ENCODE peak calls at places on chromosomes 2 and 18, in four cellular contexts. P is upper lobe of right lung, L is tibial artery, Q is cardiac muscle cell. S is an unnamed sample.
A peak's percentile ranks its signal among the peaks of the same experiment; 100 is the strongest.

GRCh38 chr2:216302981-216303676 is 69.2 kb downstream of the MARCHF4 start:
- DNase-seq in P (no peak), L (no peak), Q (peak; percentile 56), S (no peak)

GRCh38 chr2:221958224-221958623 is 340.6 kb downstream of the PAX3 start:
- DNase-seq in P (no peak), L (no peak), Q (peak; percentile 17), S (no peak)

GRCh38 chr2:220279840-220280239 is 652.4 kb downstream of the SLC4A3 start:
- DNase-seq in P (no peak), L (no peak), Q (no peak), S (no peak)

GRCh38 chr18:35343488-35343935 is 708 bp downstream of the ZNF24 start:
- DNase-seq in P (no peak), L (no peak), Q (no peak), S (no peak)

GRCh38 chr2:105369009-105369408 is 29.8 kb downstream of the FHL2 start:
- DNase-seq in P (no peak), L (no peak), Q (no peak), S (no peak)

GRCh38 chr18:75088021-75088506 is 120.9 kb downstream of the PTGR3 start:
- DNase-seq in P (no peak), L (no peak), Q (no peak), S (no peak)

GRCh38 chr2:135607561-135607960 is 76.3 kb downstream of the R3HDM1 start:
- DNase-seq in P (no peak), L (no peak), Q (no peak), S (no peak)

GRCh38 chr2:109143214-109144187 is 14.5 kb downstream of the SH3RF3 start:
- DNase-seq in P (no peak), L (no peak), Q (no peak), S (no peak)

GRCh38 chr2:105737980-105738657 is 6.6 kb upstream of the NCK2 start:
- DNase-seq in P (no peak), L (no peak), Q (no peak), S (no peak)

GRCh38 chr2:201150454-201151020 is 32.4 kb upstream of the CASP10 start:
- DNase-seq in P (no peak), L (no peak), Q (no peak), S (no peak)

GRCh38 chr2:55482186-55482945 is 37.2 kb upstream of the CFAP36 start:
- DNase-seq in P (no peak), L (no peak), Q (no peak), S (peak; percentile 59)

GRCh38 chr18:72700961-72701710 is 157.0 kb upstream of the CBLN2 start:
- DNase-seq in P (no peak), L (no peak), Q (peak; percentile 44), S (no peak)

GRCh38 chr2:69221960-69222751 is 164.9 kb downstream of the GFPT1 start:
- DNase-seq in P (no peak), L (no peak), Q (no peak), S (no peak)

GRCh38 chr2:106272202-106272807 is 78.2 kb upstream of the UXS1 start:
- DNase-seq in P (no peak), L (no peak), Q (no peak), S (no peak)

GRCh38 chr18:64474751-64475150 is 325.9 kb upstream of the LINC00305 start:
- DNase-seq in P (no peak), L (no peak), Q (no peak), S (peak; percentile 16)

GRCh38 chr2:203758841-203759691 is 52.6 kb downstream of the CD28 start:
- DNase-seq in P (no peak), L (no peak), Q (no peak), S (no peak)

GRCh38 chr2:232776435-232776834 is at the start of gene KCNJ13:
- DNase-seq in P (no peak), L (no peak), Q (no peak), S (no peak)

GRCh38 chr2:157929871-157930667 is 53.9 kb upstream of the ACVR1 start:
- DNase-seq in P (no peak), L (no peak), Q (no peak), S (no peak)

GRCh38 chr2:137435176-137435575 is 529.1 kb upstream of the HNMT start:
- DNase-seq in P (no peak), L (no peak), Q (no peak), S (no peak)

GRCh38 chr2:100826494-100826893 is 6.6 kb downstream of the NPAS2 start:
- DNase-seq in P (no peak), L (no peak), Q (no peak), S (no peak)

GRCh38 chr2:173855686-173856085 is 109.5 kb downstream of the SP3 start:
- DNase-seq in P (no peak), L (no peak), Q (no peak), S (no peak)

GRCh38 chr2:20444113-20444992 is 2.5 kb upstream of the RHOB start:
- DNase-seq in P (peak; percentile 8), L (peak; percentile 41), Q (no peak), S (no peak)

GRCh38 chr2:105134076-105134475 is 96.2 kb downstream of the MRPS9 start:
- DNase-seq in P (no peak), L (no peak), Q (no peak), S (no peak)

GRCh38 chr2:119823734-119824334 is 64.1 kb downstream of the PTPN4 start:
- DNase-seq in P (no peak), L (no peak), Q (peak; percentile 46), S (peak; percentile 32)

GRCh38 chr2:142716463-142717242 is 160.8 kb upstream of the KYNU start:
- DNase-seq in P (no peak), L (peak; percentile 22), Q (peak; percentile 22), S (no peak)

GRCh38 chr2:157233506-157233905 is 24.0 kb upstream of the GALNT5 start:
- DNase-seq in P (no peak), L (no peak), Q (no peak), S (no peak)

GRCh38 chr2:127703282-127703681 is 2.0 kb downstream of the SFT2D3 start:
- DNase-seq in P (no peak), L (no peak), Q (no peak), S (no peak)

GRCh38 chr2:8554296-8554806 is 127.5 kb upstream of the ID2 start:
- DNase-seq in P (no peak), L (no peak), Q (no peak), S (no peak)

GRCh38 chr2:118686364-118686763 is 161.1 kb downstream of the EN1 start:
- DNase-seq in P (no peak), L (no peak), Q (no peak), S (no peak)

GRCh38 chr2:234133004-234133403 is 82.5 kb downstream of the SPP2 start:
- DNase-seq in P (no peak), L (no peak), Q (no peak), S (no peak)

GRCh38 chr2:10880586-10881321 is 31.0 kb upstream of the KCNF1 start:
- DNase-seq in P (no peak), L (no peak), Q (no peak), S (no peak)

GRCh38 chr2:5695641-5696350 is 3.6 kb downstream of the SOX11 start:
- DNase-seq in P (no peak), L (no peak), Q (peak; percentile 76), S (no peak)

GRCh38 chr2:169933124-169933711 is 106.0 kb downstream of the UBR3 start:
- DNase-seq in P (no peak), L (no peak), Q (peak; percentile 15), S (no peak)

GRCh38 chr2:162926501-162926900 is 87.9 kb upstream of the KCNH7 start:
- DNase-seq in P (no peak), L (no peak), Q (no peak), S (no peak)

DNA sequence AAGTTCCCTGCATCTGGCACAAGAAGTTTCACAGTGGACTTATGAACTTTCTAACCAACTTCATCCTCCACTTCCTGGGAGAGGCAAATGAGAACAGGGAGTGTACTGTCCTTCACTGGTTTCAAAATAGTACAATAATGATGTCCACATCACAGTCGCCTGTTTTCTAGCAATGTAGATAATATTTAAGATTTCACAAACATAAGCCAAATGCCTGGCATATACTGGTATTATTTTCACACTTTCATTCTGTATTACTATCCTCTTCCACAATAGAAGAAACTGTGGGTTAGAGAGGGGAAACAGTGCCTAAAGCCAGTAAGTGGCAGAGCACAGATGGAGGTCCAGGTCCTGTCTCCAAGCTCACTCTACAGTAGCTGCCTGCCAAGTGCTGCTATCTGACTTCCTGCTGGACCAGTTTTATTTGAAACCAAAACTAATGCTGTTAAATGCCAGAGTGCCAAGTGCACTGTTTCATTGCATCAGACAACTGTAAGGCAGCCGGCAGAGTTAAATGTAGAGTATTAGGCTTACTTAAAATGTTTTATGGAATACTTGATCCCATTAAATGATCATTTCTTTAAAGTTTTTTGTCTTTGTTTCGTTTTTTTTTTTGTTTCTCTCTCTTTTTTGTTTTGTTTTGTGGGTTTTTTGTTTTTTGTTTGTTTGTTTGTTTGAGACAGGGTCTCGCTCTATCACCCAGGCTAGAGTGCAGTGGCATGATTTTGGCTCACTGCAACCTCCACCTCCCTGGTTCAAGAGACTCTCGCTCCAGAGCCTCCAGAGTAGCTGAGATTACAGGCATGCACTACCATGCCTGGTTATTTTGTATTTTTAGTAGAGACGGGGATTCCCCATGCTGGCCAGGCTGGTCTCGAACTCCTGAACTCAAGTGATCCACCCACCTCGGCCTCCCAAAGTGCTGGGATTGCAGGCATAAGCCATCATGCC is 15.1 kb downstream of the COBLL1 start:
- DNase-seq in P (peak; percentile 65), L (peak; percentile 69), Q (no peak), S (peak; percentile 32)
- H3K4me1 ChIP-seq in P (peaks cover 7% of the 10 kb centered on the region), L (peaks cover 42% of the 10 kb centered on the region), Q (no peaks in the 10 kb centered on the region), S (no peaks in the 10 kb centered on the region)

DNA sequence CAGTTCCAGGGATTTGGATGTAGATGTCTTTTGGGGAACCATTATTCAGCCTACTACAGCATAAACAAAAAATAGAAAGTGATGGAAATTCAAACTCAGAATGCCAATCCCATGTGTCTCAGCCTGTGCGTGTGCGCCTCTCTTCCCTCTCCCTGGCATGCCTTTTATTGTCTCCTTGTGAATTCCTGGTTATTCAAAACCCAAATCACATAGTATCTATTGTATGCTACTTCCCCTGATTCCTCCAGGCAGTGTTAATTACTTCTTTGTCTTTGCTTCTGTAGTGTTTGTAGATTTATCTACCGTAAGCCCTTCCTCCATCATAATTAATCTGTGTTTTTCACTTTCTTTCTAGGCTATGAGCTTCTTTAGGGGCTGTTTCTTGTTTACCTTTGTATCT is 38.9 kb downstream of the RHBDD1 start:
- DNase-seq in P (no peak), L (no peak), Q (no peak), S (no peak)
- H3K4me3 ChIP-seq in P (no peak overlapping the region), L (no peak overlapping the region), Q (no peak overlapping the region), S (no peak overlapping the region)

GRCh38 chr2:65944213-65944612 is 490.7 kb upstream of the MEIS1 start:
- DNase-seq in P (no peak), L (no peak), Q (no peak), S (no peak)
- H3K27me3 ChIP-seq in P (no peaks in the 10 kb centered on the region), L (no peaks in the 10 kb centered on the region), Q (no peaks in the 10 kb centered on the region), S (no peaks in the 10 kb centered on the region)

GRCh38 chr2:86052676-86053075 is 53.0 kb downstream of the POLR1A start:
- DNase-seq in P (no peak), L (no peak), Q (no peak), S (no peak)

GRCh38 chr2:86054539-86055082 is 51.1 kb downstream of the POLR1A start:
- DNase-seq in P (no peak), L (no peak), Q (no peak), S (no peak)

GRCh38 chr2:86050301-86050700 is 55.4 kb downstream of the POLR1A start:
- DNase-seq in P (no peak), L (no peak), Q (no peak), S (no peak)

GRCh38 chr2:86053166-86053565 is 52.5 kb downstream of the POLR1A start:
- DNase-seq in P (no peak), L (no peak), Q (no peak), S (no peak)

GRCh38 chr2:86052265-86052664 is 53.4 kb downstream of the POLR1A start:
- DNase-seq in P (no peak), L (no peak), Q (no peak), S (no peak)
- H3K4me1 ChIP-seq in P (no peaks in the 10 kb centered on the region), L (no peaks in the 10 kb centered on the region), Q (no peaks in the 10 kb centered on the region), S (no peaks in the 10 kb centered on the region)

S was measured in BE2C.